ENCODE peak calls at places on chromosomes 2 and 18, in four cellular contexts. One of them, this sample, is unnamed.

GRCh38 chr2:237614151-237614720 is 13.2 kb upstream of the LRRFIP1 start:
- DNase-seq in A549: peak
- DNase-seq in breast epithelium: no peak
- DNase-seq in heart left ventricle: no peak
- DNase-seq in this sample: no peak

GRCh38 chr18:57353137-57353939 is 981 bp downstream of the ST8SIA3 start:
- DNase-seq in A549: no peak
- DNase-seq in breast epithelium: no peak
- DNase-seq in heart left ventricle: no peak
- DNase-seq in this sample: no peak

GRCh38 chr2:198756166-198756565 is 701.6 kb downstream of the SATB2 start:
- DNase-seq in A549: no peak
- DNase-seq in breast epithelium: no peak
- DNase-seq in heart left ventricle: no peak
- DNase-seq in this sample: no peak

GRCh38 chr18:55900380-55900779 is 312.4 kb upstream of the TCF4 start:
- DNase-seq in A549: peak
- DNase-seq in breast epithelium: no peak
- DNase-seq in heart left ventricle: no peak
- DNase-seq in this sample: no peak

GRCh38 chr18:49849331-49850217 is 36.2 kb upstream of the ACAA2 start:
- DNase-seq in A549: peak
- DNase-seq in breast epithelium: peak
- DNase-seq in heart left ventricle: peak
- DNase-seq in this sample: peak

GRCh38 chr2:241224068-241224850 is 35.8 kb downstream of the ANO7 start:
- DNase-seq in A549: no peak
- DNase-seq in breast epithelium: no peak
- DNase-seq in heart left ventricle: peak
- DNase-seq in this sample: no peak

GRCh38 chr2:23508066-23508390 is 123.0 kb downstream of the KLHL29 start:
- DNase-seq in A549: no peak
- DNase-seq in breast epithelium: no peak
- DNase-seq in heart left ventricle: no peak
- DNase-seq in this sample: no peak

GRCh38 chr18:70991577-70991976 is 702.7 kb downstream of the SOCS6 start:
- DNase-seq in A549: no peak
- DNase-seq in breast epithelium: no peak
- DNase-seq in heart left ventricle: no peak
- DNase-seq in this sample: no peak

GRCh38 chr18:36050479-36050878 is 16.9 kb downstream of the RPRD1A start:
- DNase-seq in A549: no peak
- DNase-seq in breast epithelium: no peak
- DNase-seq in heart left ventricle: no peak
- DNase-seq in this sample: no peak

GRCh38 chr2:172373761-172374160 is 53.6 kb upstream of the ITGA6 start:
- DNase-seq in A549: no peak
- DNase-seq in breast epithelium: no peak
- DNase-seq in heart left ventricle: no peak
- DNase-seq in this sample: no peak

GRCh38 chr18:67694787-67695186 is 178.3 kb upstream of the DSEL start:
- DNase-seq in A549: no peak
- DNase-seq in breast epithelium: no peak
- DNase-seq in heart left ventricle: no peak
- DNase-seq in this sample: no peak

GRCh38 chr2:159497256-159497655 is 119.1 kb downstream of the BAZ2B start:
- DNase-seq in A549: peak
- DNase-seq in breast epithelium: no peak
- DNase-seq in heart left ventricle: no peak
- DNase-seq in this sample: no peak

GRCh38 chr2:41927581-41928260 is 120.1 kb upstream of the PKDCC start:
- DNase-seq in A549: no peak
- DNase-seq in breast epithelium: no peak
- DNase-seq in heart left ventricle: peak
- DNase-seq in this sample: no peak

GRCh38 chr2:100877555-100877954 is 57.6 kb downstream of the NPAS2 start:
- DNase-seq in A549: no peak
- DNase-seq in breast epithelium: no peak
- DNase-seq in heart left ventricle: no peak
- DNase-seq in this sample: no peak

GRCh38 chr2:108315408-108316193 is 26.9 kb downstream of the SULT1C2 start:
- DNase-seq in A549: no peak
- DNase-seq in breast epithelium: no peak
- DNase-seq in heart left ventricle: no peak
- DNase-seq in this sample: no peak

GRCh38 chr2:240996161-240996833 is 2.1 kb upstream of the SNED1 start:
- DNase-seq in A549: no peak
- DNase-seq in breast epithelium: no peak
- DNase-seq in heart left ventricle: no peak
- DNase-seq in this sample: no peak

GRCh38 chr18:8756571-8756970 is 51.2 kb downstream of the MTCL1 start:
- DNase-seq in A549: no peak
- DNase-seq in breast epithelium: no peak
- DNase-seq in heart left ventricle: no peak
- DNase-seq in this sample: no peak

GRCh38 chr18:8757598-8757997 is 52.2 kb downstream of the MTCL1 start:
- DNase-seq in A549: no peak
- DNase-seq in breast epithelium: no peak
- DNase-seq in heart left ventricle: no peak
- DNase-seq in this sample: no peak

GRCh38 chr18:8760984-8761383 is 55.6 kb downstream of the MTCL1 start:
- DNase-seq in A549: no peak
- DNase-seq in breast epithelium: no peak
- DNase-seq in heart left ventricle: no peak
- DNase-seq in this sample: no peak

GRCh38 chr18:8754995-8755955 is 49.9 kb downstream of the MTCL1 start:
- DNase-seq in A549: no peak
- DNase-seq in breast epithelium: no peak
- DNase-seq in heart left ventricle: no peak
- DNase-seq in this sample: no peak

DNA sequence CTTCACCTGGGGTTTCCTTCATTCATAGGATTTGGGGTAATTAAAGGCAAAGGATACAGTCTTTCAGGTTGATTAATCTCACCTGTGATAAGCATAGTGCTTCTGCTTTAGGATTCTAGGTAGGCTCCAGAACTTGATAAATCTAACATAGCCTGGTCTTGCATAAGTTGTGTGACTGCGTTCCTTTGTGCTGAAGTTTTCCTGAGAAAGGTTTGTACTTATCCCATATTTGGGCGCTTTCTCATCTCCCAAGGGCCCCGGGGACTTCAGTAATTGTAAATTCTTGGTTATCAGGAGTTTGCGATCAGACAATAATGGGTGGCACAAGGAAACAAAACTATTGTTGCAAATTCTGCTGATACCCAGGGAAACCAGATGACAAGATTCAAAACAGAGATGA is 53.1 kb downstream of the MTCL1 start:
- DNase-seq in A549: no peak
- DNase-seq in breast epithelium: no peak
- DNase-seq in heart left ventricle: no peak
- DNase-seq in this sample: no peak
- TF ChIP-seq POLR2A in A549: no peak
- TF ChIP-seq POLR2A in breast epithelium: no peak
- TF ChIP-seq POLR2A in heart left ventricle: no peak
- TF ChIP-seq POLR2A in this sample: no peak

GRCh38 chr2:200963129-200963917 is at the start of gene ORC2:
- DNase-seq in A549: peak
- DNase-seq in breast epithelium: peak
- DNase-seq in heart left ventricle: peak
- DNase-seq in this sample: peak
- TF ChIP-seq POLR2A in A549: peak
- TF ChIP-seq POLR2A in breast epithelium: no peak
- TF ChIP-seq POLR2A in heart left ventricle: peak
- TF ChIP-seq POLR2A in this sample: no peak

GRCh38 chr2:111121873-111122630 is 1.3 kb downstream of the BCL2L11 start:
- DNase-seq in A549: peak
- DNase-seq in breast epithelium: peak
- DNase-seq in heart left ventricle: peak
- DNase-seq in this sample: peak
- TF ChIP-seq POLR2A in A549: peak
- TF ChIP-seq POLR2A in breast epithelium: peak
- TF ChIP-seq POLR2A in heart left ventricle: peak
- TF ChIP-seq POLR2A in this sample: peak

GRCh38 chr2:147845608-147846002 is 776 bp downstream of the ACVR2A start:
- DNase-seq in A549: no peak
- DNase-seq in breast epithelium: no peak
- DNase-seq in heart left ventricle: no peak
- DNase-seq in this sample: no peak

GRCh38 chr2:147843864-147844690 is 752 bp upstream of the ACVR2A start:
- DNase-seq in A549: peak
- DNase-seq in breast epithelium: peak
- DNase-seq in heart left ventricle: peak
- DNase-seq in this sample: peak

GRCh38 chr2:147846382-147847081 is 1.7 kb downstream of the ACVR2A start:
- DNase-seq in A549: no peak
- DNase-seq in breast epithelium: no peak
- DNase-seq in heart left ventricle: no peak
- DNase-seq in this sample: no peak

GRCh38 chr2:147843421-147843863 is 1.4 kb upstream of the ACVR2A start:
- DNase-seq in A549: no peak
- DNase-seq in breast epithelium: no peak
- DNase-seq in heart left ventricle: no peak
- DNase-seq in this sample: no peak

DNA sequence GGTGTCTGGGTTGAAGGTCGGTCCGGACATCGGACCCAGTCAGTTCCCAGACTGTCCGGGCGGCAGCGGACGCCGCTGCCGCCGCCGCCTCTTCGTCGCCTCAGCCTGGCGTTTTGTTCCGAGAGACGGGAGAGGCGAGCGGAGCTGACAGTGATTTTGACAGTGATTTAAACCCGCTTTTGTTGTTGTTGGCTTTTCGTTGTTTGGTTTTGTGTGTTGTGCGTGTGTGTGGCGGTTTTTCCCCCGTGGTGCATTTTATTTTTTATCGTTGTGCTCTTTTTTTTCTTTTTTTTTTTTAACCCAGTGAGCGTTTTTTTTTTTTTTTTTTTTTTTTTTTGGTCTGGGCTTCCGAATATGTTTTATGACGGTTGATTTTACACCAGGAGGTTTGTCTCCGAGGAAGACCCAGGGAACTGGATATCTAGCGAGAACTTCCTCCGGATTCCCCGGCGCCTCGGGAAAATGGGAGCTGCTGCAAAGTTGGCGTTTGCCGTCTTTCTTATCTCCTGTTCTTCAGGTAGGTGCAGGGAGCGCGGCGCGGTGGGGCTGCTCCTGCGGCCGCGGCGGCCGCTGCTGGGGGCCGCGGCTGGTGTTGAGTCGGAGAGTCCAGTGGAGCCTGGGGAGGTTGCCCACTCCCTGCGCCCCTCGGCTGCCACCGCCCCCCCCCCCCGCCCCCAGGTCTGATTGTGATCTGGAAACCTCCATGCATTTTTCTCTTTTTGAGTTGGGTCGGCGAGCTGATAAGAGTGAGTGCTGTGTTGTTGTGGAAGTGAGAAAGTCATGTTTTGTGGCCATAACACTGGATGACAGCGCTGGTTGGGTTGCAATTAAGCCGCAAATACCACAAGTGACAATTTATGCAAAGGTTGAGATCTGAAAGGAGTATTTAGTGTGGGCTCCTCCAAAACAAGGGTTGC is at the start of gene ACVR2A:
- DNase-seq in A549: peak
- DNase-seq in breast epithelium: peak
- DNase-seq in heart left ventricle: peak
- DNase-seq in this sample: peak
- TF ChIP-seq POLR2A in A549: no peak
- TF ChIP-seq POLR2A in breast epithelium: no peak
- TF ChIP-seq POLR2A in heart left ventricle: no peak
- TF ChIP-seq POLR2A in this sample: no peak

DNA sequence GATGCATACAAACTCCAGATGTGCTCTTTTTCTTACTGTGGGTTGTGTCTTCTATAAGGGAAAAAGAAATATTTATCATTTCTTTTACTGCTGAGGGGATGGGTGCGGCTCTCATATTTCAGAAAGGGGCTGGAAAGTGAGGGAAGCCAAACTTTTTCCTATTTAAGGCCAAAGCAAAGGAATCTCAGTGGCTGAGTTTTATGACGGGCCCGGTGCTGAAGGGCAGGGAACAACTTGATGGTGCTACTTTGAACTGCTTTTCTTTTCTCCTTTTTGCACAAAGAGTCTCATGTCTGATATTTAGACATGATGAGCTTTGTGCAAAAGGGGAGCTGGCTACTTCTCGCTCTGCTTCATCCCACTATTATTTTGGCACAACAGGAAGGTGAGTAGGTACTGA is at the start of gene COL3A1:
- DNase-seq in A549: no peak
- DNase-seq in breast epithelium: no peak
- DNase-seq in heart left ventricle: peak
- DNase-seq in this sample: no peak
- TF ChIP-seq POLR2A in A549: no peak
- TF ChIP-seq POLR2A in breast epithelium: no peak
- TF ChIP-seq POLR2A in heart left ventricle: peak
- TF ChIP-seq POLR2A in this sample: peak

DNA sequence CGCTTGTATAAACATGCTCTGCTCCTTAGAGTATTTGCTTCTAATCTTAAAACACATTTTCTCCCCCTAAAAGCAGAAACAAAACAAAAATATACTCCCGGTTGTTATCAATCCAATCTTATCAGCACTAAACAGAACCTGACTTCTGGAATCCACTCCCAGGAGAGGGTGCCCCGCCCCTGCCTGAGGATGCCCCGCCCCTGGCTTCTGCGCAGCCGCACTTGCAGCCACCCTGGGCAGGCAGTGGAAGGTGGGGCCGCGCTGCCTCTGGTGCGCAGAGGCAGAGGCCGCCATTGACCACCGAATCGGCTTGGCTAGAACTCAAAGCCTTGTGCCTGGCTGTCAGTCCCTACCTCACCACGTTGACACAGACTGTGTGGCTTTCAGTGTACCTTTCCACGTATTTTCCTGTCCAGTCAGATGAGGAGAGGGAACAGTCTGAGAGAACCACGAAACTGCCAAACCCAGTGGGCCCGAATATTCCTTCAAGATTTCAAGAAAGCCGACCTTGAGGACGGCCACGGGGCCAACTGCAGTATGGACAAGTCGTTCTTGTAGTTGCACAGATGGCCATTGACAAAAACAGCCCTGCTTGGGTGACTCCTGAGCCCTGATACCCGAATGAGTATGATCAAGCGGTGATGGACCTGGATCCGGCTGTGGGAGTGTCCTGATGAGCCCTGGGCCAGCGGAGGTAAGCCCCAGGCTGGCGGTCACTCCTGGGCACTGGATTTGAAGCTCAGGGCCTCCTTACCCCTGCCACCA is 46.2 kb upstream of the ARHGAP28 start:
- DNase-seq in A549: no peak
- DNase-seq in breast epithelium: no peak
- DNase-seq in heart left ventricle: peak
- DNase-seq in this sample: no peak
- TF ChIP-seq POLR2A in A549: no peak
- TF ChIP-seq POLR2A in breast epithelium: no peak
- TF ChIP-seq POLR2A in heart left ventricle: no peak
- TF ChIP-seq POLR2A in this sample: no peak

This sample was measured in tibial nerve.